ENCODE peak calls at places on chromosome 22, in eight cellular contexts. J is kidney epithelial cell; G is stimulated activated CD8-positive, alpha-beta memory T cell treated with anti-CD3 and anti-CD28 coated beads, Interleukin-2, amount 100 ng/mL, for 48 hours; F is left cardiac atrium; O is non-pigmented ciliary epithelial cell; E is ELR; H is stimulated activated naive CD8-positive, alpha-beta T cell treated with anti-CD3 and anti-CD28 coated beads, Interleukin-15, Interleukin-2, amounts not matched to agents 100 U/mL and 50 U/mL, for 24 hours; S is heart left ventricle. X is an unnamed sample.

GRCh38 chr22:46504586-46504985 is 32.8 kb downstream of the CELSR1 start:
- DNase-seq in J (no peak), G (no peak), F (no peak), O (no peak), E (no peak), H (no peak), S (no peak), X (no peak)

GRCh38 chr22:42007922-42008321 is 9.3 kb downstream of the WBP2NL start:
- DNase-seq in J (no peak), G (no peak), F (no peak), O (no peak), E (no peak), H (no peak), S (no peak), X (no peak)

GRCh38 chr22:24435323-24435645 is 7.9 kb downstream of the ADORA2A start:
- DNase-seq in J (no peak), G (no peak), F (no peak), O (no peak), E (no peak), H (no peak), S (no peak), X (no peak)

GRCh38 chr22:37239336-37240239 is 4.5 kb downstream of the RAC2 start:
- DNase-seq in J (no peak), G (no peak), F (no peak), O (no peak), E (no peak), H (no peak), S (no peak), X (no peak)

GRCh38 chr22:37256075-37256726 is 12.1 kb upstream of the RAC2 start:
- DNase-seq in J (no peak), G (no peak), F (no peak), O (no peak), E (no peak), H (no peak), S (no peak), X (no peak)

GRCh38 chr22:22866381-22867111 is 21.1 kb upstream of the IGLL5 start:
- DNase-seq in J (no peak), G (no peak), F (no peak), O (no peak), E (no peak), H (no peak), S (no peak), X (no peak)

GRCh38 chr22:23382796-23383195 is 197.3 kb downstream of the IGLL1 start:
- DNase-seq in J (no peak), G (no peak), F (no peak), O (no peak), E (no peak), H (no peak), S (no peak), X (no peak)

GRCh38 chr22:37226514-37226913 is 14.2 kb upstream of the SSTR3 start:
- DNase-seq in J (no peak), G (no peak), F (no peak), O (no peak), E (no peak), H (no peak), S (no peak), X (no peak)

GRCh38 chr22:46596819-46597218 is 23.4 kb upstream of the GRAMD4 start:
- DNase-seq in J (no peak), G (no peak), F (no peak), O (no peak), E (no peak), H (no peak), S (no peak), X (peak; percentile 86)

GRCh38 chr22:24583221-24583971 is 9.5 kb downstream of the LRRC75B start:
- DNase-seq in J (no peak), G (no peak), F (peak; percentile 45), O (no peak), E (no peak), H (no peak), S (no peak), X (no peak)

GRCh38 chr22:30351226-30351625 is 5.5 kb downstream of the SF3A1 start:
- DNase-seq in J (no peak), G (no peak), F (no peak), O (no peak), E (peak; percentile 71), H (no peak), S (no peak), X (no peak)